ENCODE peak calls at places on chromosomes 13 and 19, in ten cellular contexts. M is stimulated activated CD4-positive, alpha-beta T cell treated with anti-CD3 and anti-CD28 coated beads, Interleukin-12 subunit alpha, Interleukin-12 subunit beta, amount 100 ng/mL, for 4 hours; B is M059J; O is stimulated activated CD8-positive, alpha-beta memory T cell treated with anti-CD3 and anti-CD28 coated beads, Interleukin-15, amount 100 ng/mL, for 24 hours; R is NCI-H1048; A is AG20443; S is NCI-H1694; E is GOT3; U is HFF-Myc; D is cardiac fibroblast. J is an unnamed sample.

GRCh38 chr19:14890616-14891379 is 4.9 kb upstream of the OR7A17 start:
- DNase-seq in M (no peak), B (no peak), O (no peak), R (no peak), A (no peak), S (no peak), E (no peak), U (no peak), D (no peak), J (no peak)

GRCh38 chr19:3375221-3376088 is 9.1 kb downstream of the NFIC start:
- DNase-seq in M (no peak), B (no peak), O (no peak), R (no peak), A (no peak), S (no peak), E (no peak), U (no peak), D (peak), J (peak)

GRCh38 chr13:96792736-96793444 is 201.4 kb downstream of the OXGR1 start:
- DNase-seq in M (no peak), B (peak), O (no peak), R (no peak), A (no peak), S (no peak), E (no peak), U (no peak), D (peak), J (peak)

GRCh38 chr13:111265006-111265700 is 55.3 kb upstream of the TEX29 start:
- DNase-seq in M (no peak), B (no peak), O (no peak), R (no peak), A (no peak), S (no peak), E (no peak), U (no peak), D (no peak), J (no peak)

GRCh38 chr19:10773969-10774368 is 56.1 kb downstream of the DNM2 start:
- DNase-seq in M (no peak), B (no peak), O (no peak), R (no peak), A (no peak), S (no peak), E (no peak), U (no peak), D (no peak), J (no peak)

GRCh38 chr13:96834626-96835025 is 159.7 kb downstream of the OXGR1 start:
- DNase-seq in M (no peak), B (peak), O (no peak), R (no peak), A (no peak), S (no peak), E (no peak), U (no peak), D (no peak), J (no peak)

GRCh38 chr13:45391926-45392325 is 26.2 kb downstream of the SLC25A30 start:
- DNase-seq in M (no peak), B (no peak), O (no peak), R (no peak), A (no peak), S (no peak), E (no peak), U (no peak), D (no peak), J (no peak)

GRCh38 chr13:26062853-26063444 is 11.1 kb upstream of the SHISA2 start:
- DNase-seq in M (no peak), B (peak), O (no peak), R (peak), A (peak), S (peak), E (no peak), U (peak), D (peak), J (peak)

GRCh38 chr19:2199215-2199614 is 35.5 kb downstream of the DOT1L start:
- DNase-seq in M (no peak), B (no peak), O (no peak), R (no peak), A (peak), S (no peak), E (no peak), U (no peak), D (no peak), J (no peak)

J was measured in body of pancreas.